ENCODE peak calls at places on chromosome 7, in seven cellular contexts. Y is posterior vena cava; J is NCI-H1092; H is Panc1; V is CD4-positive, alpha-beta T cell; F is activated CD4-positive, alpha-beta T cell treated with anti-CD3 and anti-CD28 coated beads, Interleukin-2, amount 50 U/mL, for 24 hours; R is lower leg skin. B is an unnamed sample.
A peak's percentile ranks its signal among the peaks of the same experiment; 100 is the strongest.

GRCh38 chr7:73931502-73931901 is 70.5 kb downstream of the TMEM270 start:
- DNase-seq in Y (no peak), J (no peak), H (no peak), V (no peak), F (no peak), R (no peak), B (no peak)

GRCh38 chr7:25032774-25033743 is 53.1 kb upstream of the OSBPL3 start:
- DNase-seq in Y (no peak), J (no peak), H (no peak), V (no peak), F (no peak), R (no peak), B (no peak)

GRCh38 chr7:132455306-132455705 is 121.0 kb downstream of the PLXNA4 start:
- DNase-seq in Y (no peak), J (no peak), H (no peak), V (peak; percentile 17), F (no peak), R (no peak), B (no peak)

GRCh38 chr7:18590744-18591340 is 95.3 kb downstream of the HDAC9 start:
- DNase-seq in Y (no peak), J (no peak), H (peak; percentile 45), V (no peak), F (no peak), R (no peak), B (no peak)

GRCh38 chr7:139828880-139829653 is at the start of gene TBXAS1:
- DNase-seq in Y (no peak), J (no peak), H (no peak), V (no peak), F (no peak), R (peak; percentile 75), B (no peak)

GRCh38 chr7:131325179-131325840 is 2.4 kb upstream of the MKLN1 start:
- DNase-seq in Y (no peak), J (no peak), H (no peak), V (no peak), F (no peak), R (no peak), B (no peak)

GRCh38 chr7:2016761-2017482 is 215.8 kb downstream of the MAD1L1 start:
- DNase-seq in Y (peak; percentile 73), J (no peak), H (no peak), V (no peak), F (no peak), R (peak; percentile 58), B (no peak)

GRCh38 chr7:28981282-28981555 is 23.1 kb upstream of the TRIL start:
- DNase-seq in Y (no peak), J (no peak), H (no peak), V (no peak), F (no peak), R (no peak), B (no peak)

GRCh38 chr7:5627745-5628547 is 153.5 kb downstream of the RNF216 start:
- DNase-seq in Y (peak; percentile 14), J (no peak), H (no peak), V (no peak), F (no peak), R (no peak), B (no peak)

GRCh38 chr7:27173412-27174076 is 576 bp downstream of the HOXA10 start:
- DNase-seq in Y (peak; percentile 86), J (no peak), H (no peak), V (no peak), F (no peak), R (peak; percentile 89), B (no peak)

GRCh38 chr7:37153376-37153775 is 295.3 kb downstream of the ELMO1 start:
- DNase-seq in Y (no peak), J (no peak), H (no peak), V (no peak), F (no peak), R (no peak), B (no peak)

B was measured in activated CD8-positive, alpha-beta memory T cell treated with anti-CD3 and anti-CD28 coated beads for 48 hours.